ENCODE peak calls at places on chromosomes 1 and 21, in six cellular contexts. W is K562, D is H1, A is SK-N-SH, Z is GM12878, O is HepG2. H is an unnamed sample.

GRCh38 chr1:202069670-202070069 is 53.0 kb upstream of the GPR37L1 start:
- DNase-seq in W (peak), D (no peak), A (no peak), Z (no peak), O (peak), H (no peak)

GRCh38 chr1:160460683-160461287 is 60.4 kb downstream of the VANGL2 start:
- DNase-seq in W (no peak), D (no peak), A (no peak), Z (no peak), O (no peak), H (no peak)

GRCh38 chr1:154313066-154313356 is 7.9 kb upstream of the AQP10 start:
- DNase-seq in W (peak), D (no peak), A (no peak), Z (no peak), O (no peak), H (no peak)

GRCh38 chr1:42085596-42085995 is 67.6 kb upstream of the GUCA2B start:
- DNase-seq in W (no peak), D (no peak), A (no peak), Z (no peak), O (no peak), H (no peak)

GRCh38 chr1:209875510-209875909 is 47.7 kb downstream of the UTP25 start:
- DNase-seq in W (no peak), D (no peak), A (no peak), Z (no peak), O (peak), H (no peak)

GRCh38 chr1:160377585-160378206 is 10.8 kb downstream of the NHLH1 start:
- DNase-seq in W (no peak), D (no peak), A (no peak), Z (no peak), O (no peak), H (no peak)

GRCh38 chr1:168414914-168415313 is 128.9 kb downstream of the XCL2 start:
- DNase-seq in W (no peak), D (no peak), A (no peak), Z (no peak), O (no peak), H (no peak)

GRCh38 chr1:42433324-42433860 is 22.4 kb downstream of the ZMYND12 start:
- DNase-seq in W (no peak), D (no peak), A (no peak), Z (no peak), O (no peak), H (no peak)

GRCh38 chr21:45366931-45367401 is 38.0 kb upstream of the COL18A1 start:
- DNase-seq in W (peak), D (no peak), A (peak), Z (no peak), O (peak), H (no peak)

DNA sequence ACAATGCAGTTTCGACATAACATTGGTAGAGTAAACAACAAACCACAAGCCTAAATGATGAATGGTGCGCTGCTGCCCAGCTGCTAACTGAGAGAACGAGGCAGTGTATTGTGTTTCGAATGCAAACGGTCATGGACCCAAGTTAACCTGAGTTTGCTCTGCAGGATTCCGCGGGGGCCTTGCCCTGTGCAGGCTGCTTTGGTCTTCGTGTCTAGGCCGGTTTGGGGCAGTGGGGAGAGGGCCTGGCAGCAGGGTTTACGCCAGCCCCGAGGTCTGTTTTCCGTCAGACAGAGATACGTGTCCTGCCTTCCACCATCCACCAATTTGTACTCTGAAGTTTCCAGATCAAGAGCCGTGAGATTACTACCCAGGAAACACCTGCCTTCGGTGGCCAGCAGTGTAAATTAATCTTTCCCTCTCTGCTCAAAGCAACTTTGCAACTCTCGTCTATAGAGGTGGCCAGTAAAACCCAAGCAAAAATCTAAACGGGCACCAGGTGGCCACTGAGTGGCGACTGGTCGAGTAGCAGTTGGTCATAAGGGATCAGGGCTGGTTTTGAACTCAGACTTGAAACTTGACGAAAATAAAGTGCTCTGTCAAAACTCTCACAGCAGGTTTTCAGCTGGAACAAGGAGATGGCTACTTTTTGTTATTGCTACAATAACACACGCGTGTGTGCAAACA is 6.3 kb upstream of the PRDM15 start:
- DNase-seq in W (no peak), D (no peak), A (no peak), Z (no peak), O (no peak), H (no peak)
- TF ChIP-seq GABPA in W (no peak), D (no peak), A (no peak), Z (no peak), O (no peak), H (no peak)

GRCh38 chr1:87969040-87969439 is 640.4 kb downstream of the LMO4 start:
- DNase-seq in W (no peak), D (no peak), A (no peak), Z (no peak), O (no peak), H (no peak)

GRCh38 chr1:87963566-87963965 is 634.9 kb downstream of the LMO4 start:
- DNase-seq in W (no peak), D (no peak), A (no peak), Z (no peak), O (no peak), H (no peak)

GRCh38 chr1:87961992-87962391 is 633.3 kb downstream of the LMO4 start:
- DNase-seq in W (no peak), D (no peak), A (no peak), Z (no peak), O (no peak), H (no peak)

GRCh38 chr1:87968259-87968955 is 639.7 kb downstream of the LMO4 start:
- DNase-seq in W (no peak), D (no peak), A (no peak), Z (no peak), O (no peak), H (no peak)

GRCh38 chr1:87965193-87965592 is 636.5 kb downstream of the LMO4 start:
- DNase-seq in W (no peak), D (no peak), A (no peak), Z (no peak), O (no peak), H (no peak)
- TF ChIP-seq POLR2AphosphoS5 in W (no peak), D (no peak), A (no peak), Z (no peak), O (no peak), H (no peak)

GRCh38 chr1:206693029-206693428 is 8.3 kb downstream of the MAPKAPK2 start:
- DNase-seq in W (no peak), D (no peak), A (no peak), Z (no peak), O (no peak), H (no peak)
- TF ChIP-seq GABPA in W (no peak), D (no peak), A (no peak), Z (no peak), O (no peak), H (no peak)

DNA sequence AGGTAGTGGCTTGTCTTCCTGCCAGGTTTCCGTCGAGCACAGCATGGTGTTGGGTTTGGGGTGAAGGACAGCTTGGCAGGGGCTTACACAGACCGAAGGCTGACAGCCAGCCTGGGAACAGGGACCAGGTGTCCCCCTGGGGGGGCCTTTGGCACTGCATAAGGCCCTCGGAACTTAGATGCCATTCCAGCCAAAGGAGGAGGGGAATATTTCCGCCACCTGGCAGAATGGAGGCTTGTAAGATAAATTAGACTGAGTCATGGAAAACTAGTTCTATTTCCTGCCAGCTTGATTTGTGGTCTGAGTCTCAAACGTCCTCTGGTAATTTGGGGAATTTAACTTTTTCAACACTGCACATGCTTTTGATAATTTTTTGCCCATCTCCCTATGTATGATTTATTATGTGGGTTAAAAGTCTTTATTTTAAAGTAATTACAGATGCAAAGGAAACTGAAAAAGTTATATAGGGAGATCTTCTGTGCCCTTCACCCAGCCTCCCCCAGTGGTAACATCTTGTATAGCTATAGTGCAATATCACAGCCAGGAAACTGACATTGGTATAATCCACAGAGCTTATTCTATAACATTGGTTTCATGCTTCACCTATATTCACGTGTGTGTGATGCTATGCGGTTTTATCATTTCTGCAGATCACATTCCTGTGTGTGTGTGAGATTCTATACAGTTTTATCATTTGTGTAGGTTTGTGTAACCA is 11.5 kb upstream of the TMEM51 start:
- DNase-seq in W (no peak), D (no peak), A (no peak), Z (no peak), O (no peak), H (no peak)
- TF ChIP-seq POLR2AphosphoS5 in W (no peak), D (no peak), A (peak), Z (no peak), O (no peak), H (no peak)

GRCh38 chr21:25637846-25638245 is 1.2 kb upstream of the JAM2 start:
- DNase-seq in W (no peak), D (no peak), A (no peak), Z (no peak), O (no peak), H (no peak)

GRCh38 chr21:25638634-25639166 is 358 bp upstream of the JAM2 start:
- DNase-seq in W (no peak), D (no peak), A (no peak), Z (peak), O (no peak), H (no peak)

GRCh38 chr21:25639167-25639921 is at the start of gene JAM2:
- DNase-seq in W (no peak), D (peak), A (peak), Z (no peak), O (no peak), H (no peak)

GRCh38 chr21:25640671-25641292 is 1.7 kb downstream of the JAM2 start:
- DNase-seq in W (no peak), D (no peak), A (no peak), Z (no peak), O (no peak), H (no peak)

DNA sequence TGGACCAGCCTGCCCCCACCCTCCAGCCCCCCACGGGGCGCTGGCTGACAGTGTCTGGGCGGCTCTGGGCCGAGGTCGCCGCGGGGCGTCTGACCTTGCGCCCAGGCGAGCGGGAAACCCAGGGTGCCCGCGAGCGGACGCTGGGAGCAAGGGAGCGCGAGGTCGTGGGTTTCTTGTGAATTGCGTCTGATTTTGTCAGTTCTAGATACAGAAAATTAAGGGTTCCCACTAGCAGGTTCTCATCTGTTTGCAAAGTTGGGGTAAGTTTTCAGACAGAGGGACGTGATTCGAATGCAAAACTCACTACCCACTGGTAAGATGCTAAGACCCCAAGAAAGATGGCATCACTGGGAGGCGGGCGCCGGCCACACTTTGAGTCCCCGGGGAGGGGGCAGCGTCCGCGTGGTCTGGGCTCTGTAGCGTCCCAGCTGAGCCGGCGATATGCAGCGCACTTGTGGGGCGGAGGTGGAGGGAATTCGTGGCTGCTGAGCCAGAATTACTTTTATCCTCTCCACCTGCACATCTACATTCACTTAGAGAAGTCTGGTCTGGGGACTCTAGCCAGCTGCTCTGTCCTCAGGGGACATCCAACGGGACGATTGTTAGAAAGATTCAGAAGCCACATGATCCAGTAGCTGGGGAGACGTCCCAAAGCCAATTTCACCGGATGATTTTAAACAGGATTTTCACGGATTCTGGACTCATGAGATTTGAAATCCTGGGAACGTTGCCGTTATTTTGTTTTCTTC is 1.0 kb downstream of the JAM2 start:
- DNase-seq in W (no peak), D (peak), A (peak), Z (no peak), O (no peak), H (no peak)
- TF ChIP-seq GABPA in W (no peak), D (no peak), A (no peak), Z (no peak), O (no peak), H (no peak)

GRCh38 chr1:175154595-175155472 is 37.7 kb downstream of the KIAA0040 start:
- DNase-seq in W (peak), D (peak), A (peak), Z (no peak), O (peak), H (peak)
- TF ChIP-seq POLR2AphosphoS5 in W (no peak), D (no peak), A (no peak), Z (no peak), O (no peak), H (no peak)

DNA sequence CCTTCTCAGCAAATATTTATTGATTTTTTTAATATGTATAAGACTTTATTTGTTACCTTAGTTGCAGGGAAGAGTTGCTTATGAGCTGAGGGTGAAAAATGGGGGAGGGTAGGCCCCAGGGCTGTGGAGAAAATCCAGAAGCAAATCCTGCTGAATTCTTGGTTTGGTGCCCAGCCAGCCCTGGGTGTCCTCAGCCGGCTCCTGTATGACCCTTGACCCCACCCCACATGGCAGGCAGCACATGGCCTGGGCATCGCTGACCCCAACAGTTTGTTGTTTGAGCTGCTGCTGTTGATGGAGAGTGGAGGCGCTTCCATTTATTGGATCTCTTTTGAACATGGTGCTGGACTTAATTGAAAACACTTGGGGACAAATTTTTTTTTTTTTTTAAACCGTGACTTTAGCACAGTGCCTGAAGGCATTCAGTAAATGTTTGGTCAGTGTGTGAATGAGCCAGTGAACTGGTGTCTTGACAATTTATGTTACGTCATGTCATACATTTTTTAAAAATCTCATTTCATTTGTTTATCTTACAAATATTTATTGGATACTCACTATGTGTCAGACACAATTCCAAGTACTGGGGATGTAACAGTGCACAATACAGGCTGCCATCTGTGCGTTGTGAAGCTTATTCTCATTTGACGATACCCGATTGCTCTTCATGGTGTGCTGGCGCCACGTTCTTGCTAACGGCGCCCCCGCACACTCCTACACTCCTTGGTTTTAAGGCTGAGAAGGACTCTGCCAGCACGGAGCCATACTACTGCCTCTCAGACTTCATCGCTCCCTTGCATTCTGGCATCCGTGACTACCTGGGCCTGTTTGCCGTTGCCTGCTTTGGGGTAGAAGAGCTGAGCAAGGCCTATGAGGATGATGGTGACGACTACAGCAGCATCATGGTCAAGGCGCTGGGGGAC is 98.8 kb downstream of the MTR start:
- DNase-seq in W (no peak), D (no peak), A (peak), Z (no peak), O (no peak), H (no peak)
- TF ChIP-seq GABPA in W (no peak), D (no peak), A (no peak), Z (no peak), O (no peak), H (no peak)

GRCh38 chr1:31390071-31390470 is 17.2 kb upstream of the FABP3 start:
- DNase-seq in W (no peak), D (no peak), A (no peak), Z (no peak), O (no peak), H (no peak)
- TF ChIP-seq POLR2AphosphoS5 in W (no peak), D (no peak), A (no peak), Z (no peak), O (no peak), H (no peak)

DNA sequence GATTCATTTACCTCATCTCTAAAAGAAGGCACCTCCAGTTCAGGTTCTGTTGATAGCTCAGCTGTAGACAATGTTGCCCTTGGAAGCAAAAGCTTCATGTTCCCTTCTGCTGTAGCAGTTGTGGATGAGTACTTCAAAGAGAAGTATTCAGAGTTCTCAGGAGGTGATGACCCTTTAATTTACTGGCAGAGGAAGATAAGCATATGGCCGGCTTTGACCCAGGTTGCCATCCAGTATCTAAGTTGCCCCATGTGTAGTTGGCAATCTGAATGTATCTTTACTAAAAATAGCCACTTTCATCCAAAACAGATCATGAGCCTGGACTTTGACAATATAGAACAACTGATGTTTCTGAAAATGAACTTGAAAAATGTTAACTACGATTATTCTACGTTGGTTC is 4.6 kb downstream of the ZBED6 start:
- DNase-seq in W (peak), D (no peak), A (no peak), Z (no peak), O (no peak), H (no peak)
- TF ChIP-seq GABPA in W (no peak), D (no peak), A (no peak), Z (no peak), O (no peak), H (no peak)

GRCh38 chr1:6220236-6220635 is 14.3 kb downstream of the RNF207 start:
- DNase-seq in W (no peak), D (no peak), A (no peak), Z (no peak), O (no peak), H (no peak)
- TF ChIP-seq POLR2AphosphoS5 in W (no peak), D (no peak), A (no peak), Z (no peak), O (no peak), H (no peak)

H was measured in HL-60.